ENCODE peak calls at places on chromosomes 1 and 21, in seven cellular contexts. Y is Calu3, U is GM23338, B is RWPE1, S is Peyer's patch, R is lower lobe of right lung, M is foreskin fibroblast. N is an unnamed sample.
A peak's percentile ranks its signal among the peaks of the same experiment; 100 is the strongest.

GRCh38 chr1:19338323-19338762 is 26.2 kb downstream of the SLC66A1 start:
- DNase-seq in M (no peak), B (no peak), Y (no peak), R (no peak), U (peak; percentile 91), S (no peak), N (no peak)

GRCh38 chr1:37270639-37271038 is 203.7 kb upstream of the ZC3H12A start:
- DNase-seq in S (no peak), R (no peak), B (no peak), Y (no peak), M (no peak), U (no peak), N (no peak)

GRCh38 chr21:15766952-15767603 is 37.3 kb downstream of the USP25 start:
- DNase-seq in U (no peak), B (no peak), Y (no peak), R (no peak), M (no peak), S (no peak), N (no peak)

GRCh38 chr1:2786329-2787162 is 14.9 kb downstream of the TTC34 start:
- DNase-seq in Y (peak; percentile 42), R (peak; percentile 63), B (no peak), S (peak; percentile 49), M (no peak), U (peak; percentile 78), N (peak; percentile 69)

GRCh38 chr1:43206721-43207228 is 34.6 kb downstream of the CFAP57 start:
- DNase-seq in M (peak; percentile 98), U (peak; percentile 95), B (peak; percentile 92), S (no peak), R (peak; percentile 67), Y (peak; percentile 82), N (no peak)

GRCh38 chr1:53783056-53783455 is 44.1 kb upstream of the GLIS1 start:
- DNase-seq in B (no peak), S (no peak), U (no peak), Y (no peak), M (peak; percentile 41), R (no peak), N (no peak)

GRCh38 chr1:10867914-10868598 is 71.6 kb upstream of the CASZ1 start:
- DNase-seq in U (no peak), Y (no peak), S (no peak), B (no peak), M (no peak), R (no peak), N (no peak)

GRCh38 chr1:175422122-175422521 is 229.5 kb upstream of the KIAA0040 start:
- DNase-seq in S (no peak), U (no peak), Y (no peak), M (no peak), R (no peak), B (no peak), N (no peak)

GRCh38 chr21:36323032-36323431 is 3.0 kb downstream of the MORC3 start:
- DNase-seq in B (no peak), M (no peak), Y (no peak), R (no peak), U (no peak), S (no peak), N (no peak)

GRCh38 chr1:41864471-41865040 is 54.2 kb downstream of the HIVEP3 start:
- DNase-seq in Y (no peak), U (no peak), M (no peak), B (no peak), R (no peak), S (no peak), N (no peak)

GRCh38 chr1:36626435-36626834 is 143.7 kb upstream of the CSF3R start:
- DNase-seq in U (no peak), Y (no peak), B (no peak), S (no peak), M (no peak), R (no peak), N (no peak)

GRCh38 chr1:47521034-47521871 is 83.4 kb downstream of the FOXD2 start:
- DNase-seq in S (no peak), U (no peak), Y (no peak), M (no peak), R (no peak), B (no peak), N (no peak)

GRCh38 chr1:11541236-11541635 is 62.3 kb downstream of the DISP3 start:
- DNase-seq in M (no peak), S (no peak), U (no peak), Y (no peak), R (no peak), B (no peak), N (no peak)

GRCh38 chr1:22330092-22330762 is 121.4 kb upstream of the ZBTB40 start:
- DNase-seq in M (no peak), U (no peak), S (no peak), B (no peak), R (no peak), Y (no peak), N (peak; percentile 2)

GRCh38 chr1:226785805-226786204 is 46.7 kb upstream of the ITPKB start:
- DNase-seq in R (no peak), Y (no peak), M (no peak), U (no peak), S (no peak), B (no peak), N (no peak)

GRCh38 chr1:7953850-7954609 is 7.5 kb upstream of the PARK7 start:
- DNase-seq in B (peak; percentile 81), M (peak; percentile 86), Y (peak; percentile 91), U (peak; percentile 80), R (peak; percentile 99), S (peak; percentile 94), N (peak; percentile 83)

GRCh38 chr21:41824466-41825207 is 54.5 kb downstream of the PRDM15 start:
- DNase-seq in M (no peak), S (no peak), B (no peak), Y (no peak), R (no peak), U (no peak), N (no peak)

DNA sequence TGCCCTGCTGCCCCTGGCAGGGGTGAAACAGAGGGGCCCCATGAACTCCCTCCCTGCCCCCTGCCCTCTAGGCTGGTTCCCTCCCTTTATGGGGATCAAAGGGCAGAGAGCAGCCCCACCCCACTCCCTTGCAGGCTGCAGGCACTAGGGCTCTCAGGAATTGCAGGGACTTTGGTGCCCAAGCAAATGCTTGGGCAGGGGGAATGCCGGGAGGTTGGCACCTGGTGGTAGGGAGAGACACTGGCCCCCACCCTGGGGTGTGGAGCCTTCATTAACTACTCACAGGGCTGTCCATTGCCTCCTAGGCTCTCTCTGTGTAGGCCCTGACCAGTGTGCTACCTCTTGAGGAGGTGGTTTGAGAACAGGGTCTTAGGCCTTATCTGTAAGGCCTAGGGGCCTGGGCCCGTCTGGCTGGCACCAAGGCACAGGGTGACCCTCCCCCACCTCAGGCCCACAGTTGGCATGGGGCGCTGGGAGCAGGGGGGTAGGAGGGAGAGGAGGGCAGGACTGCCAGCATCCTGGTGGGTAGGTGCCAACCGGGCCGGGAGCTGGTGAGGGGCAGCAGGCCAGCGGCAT is 4.7 kb downstream of the ZBTB7B start:
- DNase-seq in M (no peak), R (no peak), Y (no peak), B (no peak), U (no peak), S (no peak), N (no peak)
- TF ChIP-seq CTCF in M (no peak), R (no peak), Y (no peak), B (no peak), U (no peak), S (peak; percentile 44), N (no peak)

GRCh38 chr1:26814893-26815292 is 11.6 kb upstream of the ZDHHC18 start:
- DNase-seq in Y (no peak), U (no peak), B (no peak), S (no peak), M (no peak), R (no peak), N (no peak)

GRCh38 chr1:26822737-26823395 is 3.6 kb upstream of the ZDHHC18 start:
- DNase-seq in Y (no peak), S (no peak), U (peak; percentile 58), R (no peak), M (no peak), B (no peak), N (no peak)

GRCh38 chr1:26826261-26827201 is at the start of gene ZDHHC18:
- DNase-seq in U (peak; percentile 82), B (peak; percentile 69), S (peak; percentile 67), M (peak; percentile 50), Y (peak; percentile 74), R (peak; percentile 80), N (peak; percentile 79)

GRCh38 chr1:26824735-26825134 is 1.8 kb upstream of the ZDHHC18 start:
- DNase-seq in R (no peak), Y (peak; percentile 31), S (no peak), M (no peak), B (no peak), U (no peak), N (no peak)

DNA sequence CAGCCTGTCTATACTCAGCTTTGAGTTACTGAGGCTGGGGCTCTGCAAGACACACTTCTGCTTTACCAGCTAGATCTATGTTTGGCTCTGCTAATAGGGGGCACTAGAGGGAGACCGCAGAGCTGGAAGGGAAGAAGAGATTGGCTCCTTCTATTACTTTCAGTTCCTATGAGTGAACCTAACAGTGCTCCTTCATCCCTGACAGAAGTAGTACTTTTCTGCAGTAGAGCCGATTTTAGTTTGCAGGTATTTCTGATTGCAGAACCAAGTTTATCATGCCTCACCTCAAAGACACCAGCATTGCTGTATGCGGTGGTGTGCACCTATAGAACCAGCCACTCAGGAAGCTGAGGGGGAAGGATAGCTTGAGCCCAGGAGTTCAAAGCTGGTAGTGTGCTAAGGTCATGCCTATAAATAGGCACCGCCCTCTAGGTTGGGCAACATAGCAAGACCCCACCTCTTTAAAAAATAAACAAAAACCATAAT is 5.7 kb upstream of the ZDHHC18 start:
- DNase-seq in R (no peak), M (no peak), S (peak; percentile 57), U (peak; percentile 27), Y (no peak), B (no peak), N (no peak)
- TF ChIP-seq CTCF in R (peak; percentile 28), M (no peak), S (peak; percentile 30), U (peak; percentile 46), Y (no peak), B (no peak), N (no peak)

GRCh38 chr1:1730870-1731269 is 6.7 kb upstream of the CDK11A start:
- DNase-seq in M (no peak), S (no peak), Y (no peak), R (no peak), U (no peak), B (no peak), N (no peak)
- TF ChIP-seq CTCF in M (no peak), S (no peak), Y (no peak), R (no peak), U (no peak), B (no peak), N (no peak)

GRCh38 chr1:90728656-90729257 is 11.7 kb upstream of the BARHL2 start:
- DNase-seq in U (peak; percentile 41), S (no peak), M (no peak), Y (no peak), B (no peak), R (no peak), N (no peak)

GRCh38 chr1:90730247-90731022 is 13.3 kb upstream of the BARHL2 start:
- DNase-seq in B (no peak), M (peak; percentile 16), R (no peak), Y (no peak), S (no peak), U (peak; percentile 52), N (no peak)

GRCh38 chr1:90727917-90728655 is 11.0 kb upstream of the BARHL2 start:
- DNase-seq in S (no peak), R (no peak), U (peak; percentile 64), Y (no peak), M (no peak), B (no peak), N (no peak)

GRCh38 chr1:90731382-90732050 is 14.4 kb upstream of the BARHL2 start:
- DNase-seq in B (no peak), M (no peak), U (no peak), S (no peak), Y (no peak), R (no peak), N (no peak)

GRCh38 chr1:90729484-90730246 is 12.6 kb upstream of the BARHL2 start:
- DNase-seq in M (no peak), R (no peak), U (peak; percentile 91), B (no peak), Y (no peak), S (no peak), N (no peak)
- TF ChIP-seq CTCF in M (no peak), R (peak; percentile 25), U (peak; percentile 79), B (peak; percentile 37), Y (no peak), S (no peak), N (no peak)